ENCODE peak calls at places on chromosomes 3 and 15, in eight cellular contexts. P, B, O, C, I, A, G and W are unnamed samples.

GRCh38 chr15:31574761-31575160 is 248.1 kb downstream of the KLF13 start:
- DNase-seq in P (no peak), B (no peak), O (no peak), C (no peak), I (no peak), A (no peak), G (no peak), W (no peak)

GRCh38 chr3:17510265-17510664 is 232.2 kb downstream of the TBC1D5 start:
- DNase-seq in P (no peak), B (peak), O (no peak), C (no peak), I (no peak), A (no peak), G (no peak), W (no peak)

GRCh38 chr3:59268170-59268569 is 218.3 kb upstream of the CFAP20DC start:
- DNase-seq in P (no peak), B (no peak), O (no peak), C (no peak), I (no peak), A (no peak), G (no peak), W (no peak)

GRCh38 chr15:66862111-66862815 is 160.2 kb downstream of the SMAD6 start:
- DNase-seq in P (no peak), B (peak), O (no peak), C (no peak), I (no peak), A (peak), G (no peak), W (no peak)

GRCh38 chr15:35437157-35437556 is 108.8 kb downstream of the DPH6 start:
- DNase-seq in P (no peak), B (peak), O (no peak), C (no peak), I (no peak), A (no peak), G (no peak), W (no peak)

GRCh38 chr3:128813003-128813564 is 66.3 kb upstream of the ACAD9 start:
- DNase-seq in P (no peak), B (no peak), O (no peak), C (no peak), I (no peak), A (no peak), G (no peak), W (no peak)

GRCh38 chr3:121855555-121855954 is 20.5 kb downstream of the EAF2 start:
- DNase-seq in P (no peak), B (peak), O (no peak), C (no peak), I (no peak), A (no peak), G (no peak), W (no peak)

GRCh38 chr15:60003243-60004018 is 680 bp upstream of the FOXB1 start:
- DNase-seq in P (no peak), B (peak), O (no peak), C (no peak), I (peak), A (no peak), G (no peak), W (no peak)

GRCh38 chr3:152443212-152444023 is 174.7 kb downstream of the MBNL1 start:
- DNase-seq in P (no peak), B (no peak), O (no peak), C (no peak), I (no peak), A (no peak), G (no peak), W (no peak)

GRCh38 chr3:139358857-139359562 is 15.2 kb downstream of the MRPS22 start:
- DNase-seq in P (no peak), B (peak), O (no peak), C (no peak), I (no peak), A (no peak), G (no peak), W (peak)

GRCh38 chr3:118151164-118151563 is 883.5 kb downstream of the IGSF11 start:
- DNase-seq in P (no peak), B (no peak), O (no peak), C (no peak), I (no peak), A (no peak), G (no peak), W (no peak)

GRCh38 chr3:184322731-184323487 is 8.5 kb downstream of the EIF4G1 start:
- DNase-seq in P (no peak), B (no peak), O (no peak), C (no peak), I (no peak), A (no peak), G (no peak), W (no peak)

GRCh38 chr3:188646592-188646991 is 492.6 kb downstream of the LPP start:
- DNase-seq in P (no peak), B (peak), O (no peak), C (no peak), I (no peak), A (no peak), G (no peak), W (peak)

GRCh38 chr3:25594007-25594502 is 70.7 kb downstream of the TOP2B start:
- DNase-seq in P (no peak), B (peak), O (peak), C (peak), I (no peak), A (no peak), G (no peak), W (no peak)

GRCh38 chr3:133937756-133938601 is 42.3 kb upstream of the RAB6B start:
- DNase-seq in P (peak), B (no peak), O (peak), C (no peak), I (no peak), A (no peak), G (no peak), W (no peak)

GRCh38 chr3:30538787-30539186 is 67.6 kb upstream of the TGFBR2 start:
- DNase-seq in P (no peak), B (no peak), O (peak), C (peak), I (no peak), A (no peak), G (no peak), W (no peak)

GRCh38 chr3:58084166-58084565 is 75.9 kb downstream of the FLNB start:
- DNase-seq in P (no peak), B (no peak), O (no peak), C (no peak), I (no peak), A (no peak), G (no peak), W (no peak)

GRCh38 chr15:50330921-50331320 is 24.1 kb downstream of the GABPB1 start:
- DNase-seq in P (no peak), B (peak), O (no peak), C (no peak), I (peak), A (no peak), G (no peak), W (no peak)

GRCh38 chr15:33215941-33216872 is 21.7 kb upstream of the FMN1 start:
- DNase-seq in P (no peak), B (peak), O (no peak), C (no peak), I (peak), A (no peak), G (no peak), W (peak)

GRCh38 chr15:58274885-58275284 is 136.7 kb downstream of the AQP9 start:
- DNase-seq in P (no peak), B (peak), O (no peak), C (no peak), I (no peak), A (no peak), G (no peak), W (no peak)

GRCh38 chr15:83288381-83288801 is 3.9 kb upstream of the BNC1 start:
- DNase-seq in P (no peak), B (no peak), O (no peak), C (no peak), I (no peak), A (no peak), G (no peak), W (no peak)

GRCh38 chr15:92629975-92630626 is 25.5 kb downstream of the FAM174B start:
- DNase-seq in P (no peak), B (peak), O (no peak), C (no peak), I (no peak), A (no peak), G (no peak), W (no peak)

GRCh38 chr15:85047271-85047948 is 65.8 kb downstream of the PDE8A start:
- DNase-seq in P (no peak), B (peak), O (peak), C (peak), I (no peak), A (no peak), G (no peak), W (peak)

GRCh38 chr3:23746473-23746872 is 59.3 kb upstream of the UBE2E1 start:
- DNase-seq in P (no peak), B (no peak), O (no peak), C (no peak), I (no peak), A (no peak), G (no peak), W (no peak)

GRCh38 chr3:117304681-117305080 is 595.1 kb downstream of the TUSC7 start:
- DNase-seq in P (no peak), B (no peak), O (no peak), C (no peak), I (no peak), A (no peak), G (no peak), W (no peak)

GRCh38 chr3:147507638-147508286 is 98.6 kb downstream of the ZIC1 start:
- DNase-seq in P (no peak), B (no peak), O (no peak), C (no peak), I (no peak), A (no peak), G (no peak), W (no peak)

GRCh38 chr15:32688151-32688639 is 29.6 kb upstream of the GREM1 start:
- DNase-seq in P (no peak), B (peak), O (no peak), C (no peak), I (no peak), A (no peak), G (no peak), W (peak)